ENCODE peak calls at places on chromosomes 6 and 20, in four cellular contexts. M is T follicular helper cell; K is GM04504; S is effector CD4-positive, alpha-beta T cell. U is an unnamed sample.

GRCh38 chr6:167501831-167502385 is 177.0 kb downstream of the TTLL2 start:
- DNase-seq in M (no peak), K (no peak), S (no peak), U (no peak)

GRCh38 chr20:63534831-63535651 is 2.1 kb downstream of the PTK6 start:
- DNase-seq in M (no peak), K (no peak), S (no peak), U (peak)

GRCh38 chr20:11375368-11375767 is 542.3 kb upstream of the BTBD3 start:
- DNase-seq in M (no peak), K (no peak), S (no peak), U (no peak)

GRCh38 chr20:47849596-47849995 is 64.3 kb upstream of the SULF2 start:
- DNase-seq in M (no peak), K (no peak), S (no peak), U (no peak)

GRCh38 chr6:100343678-100344077 is 121.0 kb downstream of the SIM1 start:
- DNase-seq in M (no peak), K (no peak), S (no peak), U (no peak)

GRCh38 chr6:42988486-42989020 is 4.2 kb downstream of the PPP2R5D start:
- DNase-seq in M (no peak), K (no peak), S (no peak), U (no peak)

GRCh38 chr6:79543411-79543810 is 6.2 kb upstream of the LCA5 start:
- DNase-seq in M (no peak), K (no peak), S (no peak), U (no peak)

GRCh38 chr20:63955281-63955845 is 853 bp downstream of the UCKL1 start:
- DNase-seq in M (no peak), K (no peak), S (no peak), U (no peak)